ENCODE peak calls at places on chromosomes 4 and X, in five cellular contexts. M is mesenchymal stem cell, I is neuronal stem cell, Y is IMR-90, V is H9. H is an unnamed sample.

GRCh38 chr4:184942447-184943425 is 75.6 kb upstream of the HELT start:
- DNase-seq in M (no peak), I (no peak), Y (no peak), V (no peak), H (no peak)

GRCh38 chrX:82412851-82413250 is 1095.2 kb upstream of the POU3F4 start:
- DNase-seq in M (no peak), I (peak), Y (no peak), V (no peak), H (no peak)

GRCh38 chr4:28287837-28288236 is 1427.2 kb downstream of the STIM2 start:
- DNase-seq in M (peak), I (no peak), Y (peak), V (no peak), H (peak)

GRCh38 chrX:22533898-22534297 is 261.2 kb downstream of the CBLL2 start:
- DNase-seq in M (no peak), I (no peak), Y (no peak), V (no peak), H (no peak)

GRCh38 chrX:99394450-99394849 is 1015.6 kb downstream of the PCDH19 start:
- DNase-seq in M (no peak), I (no peak), Y (no peak), V (peak), H (no peak)

GRCh38 chr4:30721353-30722091 is 1.4 kb downstream of the PCDH7 start:
- DNase-seq in M (peak), I (peak), Y (peak), V (peak), H (no peak)

GRCh38 chrX:34578237-34578636 is 78.8 kb downstream of the TMEM47 start:
- DNase-seq in M (peak), I (peak), Y (peak), V (no peak), H (no peak)

GRCh38 chr4:39032218-39033085 is at the start of gene TMEM156:
- DNase-seq in M (peak), I (no peak), Y (peak), V (no peak), H (no peak)

GRCh38 chr4:63717384-63717783 is 691.9 kb downstream of the TECRL start:
- DNase-seq in M (peak), I (peak), Y (no peak), V (no peak), H (no peak)

GRCh38 chr4:74311696-74312313 is 3.5 kb downstream of the EPGN start:
- DNase-seq in M (peak), I (peak), Y (peak), V (no peak), H (peak)

GRCh38 chrX:153469811-153470410 is 465 bp downstream of the HAUS7 start:
- DNase-seq in M (peak), I (no peak), Y (peak), V (no peak), H (no peak)

GRCh38 chrX:143298663-143299241 is 218.5 kb downstream of the SPANXN3 start:
- DNase-seq in M (no peak), I (no peak), Y (no peak), V (no peak), H (no peak)

GRCh38 chrX:20233336-20233735 is 33.4 kb downstream of the RPS6KA3 start:
- DNase-seq in M (no peak), I (no peak), Y (no peak), V (no peak), H (no peak)

GRCh38 chr4:2817701-2818350 is 24.9 kb downstream of the SH3BP2 start:
- DNase-seq in M (no peak), I (no peak), Y (no peak), V (peak), H (peak)

GRCh38 chr4:101155368-101155767 is 192.0 kb downstream of the PPP3CA start:
- DNase-seq in M (peak), I (no peak), Y (peak), V (no peak), H (peak)

GRCh38 chr4:168557658-168558057 is 60.8 kb downstream of the PALLD start:
- DNase-seq in M (no peak), I (no peak), Y (no peak), V (no peak), H (no peak)

GRCh38 chr4:68375667-68376559 is 26.0 kb upstream of the YTHDC1 start:
- DNase-seq in M (peak), I (peak), Y (peak), V (peak), H (peak)

GRCh38 chr4:33649015-33649414 is 2595.3 kb downstream of the ARAP2 start:
- DNase-seq in M (peak), I (no peak), Y (peak), V (no peak), H (peak)

GRCh38 chr4:41880840-41881831 is 54.1 kb upstream of the TMEM33 start:
- DNase-seq in M (peak), I (no peak), Y (no peak), V (peak), H (peak)

GRCh38 chr4:156194896-156195295 is 241.2 kb upstream of the CTSO start:
- DNase-seq in M (no peak), I (no peak), Y (no peak), V (no peak), H (peak)

GRCh38 chr4:75547647-75548387 is 8.0 kb upstream of the ODAPH start:
- DNase-seq in M (peak), I (no peak), Y (peak), V (no peak), H (no peak)

GRCh38 chr4:94665500-94666398 is 92.0 kb upstream of the BMPR1B start:
- DNase-seq in M (no peak), I (no peak), Y (no peak), V (no peak), H (no peak)

GRCh38 chr4:158121203-158121586 is 51.6 kb downstream of the GASK1B start:
- DNase-seq in M (peak), I (no peak), Y (peak), V (no peak), H (peak)

GRCh38 chr4:64756016-64756415 is 346.8 kb upstream of the TECRL start:
- DNase-seq in M (peak), I (no peak), Y (no peak), V (no peak), H (no peak)

GRCh38 chr4:17613761-17614415 is 553 bp upstream of the MED28 start:
- DNase-seq in M (peak), I (peak), Y (peak), V (no peak), H (peak)

GRCh38 chrX:19513383-19513782 is 1.9 kb downstream of the MAP3K15 start:
- DNase-seq in M (no peak), I (no peak), Y (peak), V (no peak), H (no peak)

GRCh38 chr4:133799916-133800315 is 401.7 kb downstream of the PABPC4L start:
- DNase-seq in M (no peak), I (no peak), Y (no peak), V (no peak), H (no peak)

GRCh38 chrX:129495941-129496340 is 27.3 kb downstream of the SMARCA1 start:
- DNase-seq in M (peak), I (no peak), Y (peak), V (no peak), H (peak)

GRCh38 chrX:2145672-2146412 is 354.9 kb downstream of the DHRSX start:
- DNase-seq in M (no peak), I (no peak), Y (no peak), V (no peak), H (no peak)

GRCh38 chr4:82799006-82799881 is 648 bp upstream of the SCD5 start:
- DNase-seq in M (no peak), I (no peak), Y (no peak), V (peak), H (no peak)

GRCh38 chr4:7929530-7929951 is 10.1 kb downstream of the AFAP1 start:
- DNase-seq in M (no peak), I (no peak), Y (no peak), V (peak), H (peak)
- H3K27ac ChIP-seq in M (no peak), I (no peak), Y (no peak), V (no peak), H (no peak)

GRCh38 chr4:125760956-125761355 is 446.2 kb downstream of the FAT4 start:
- DNase-seq in M (no peak), I (no peak), Y (no peak), V (no peak), H (no peak)

GRCh38 chr4:125762537-125762936 is 447.8 kb downstream of the FAT4 start:
- DNase-seq in M (no peak), I (no peak), Y (no peak), V (no peak), H (no peak)

DNA sequence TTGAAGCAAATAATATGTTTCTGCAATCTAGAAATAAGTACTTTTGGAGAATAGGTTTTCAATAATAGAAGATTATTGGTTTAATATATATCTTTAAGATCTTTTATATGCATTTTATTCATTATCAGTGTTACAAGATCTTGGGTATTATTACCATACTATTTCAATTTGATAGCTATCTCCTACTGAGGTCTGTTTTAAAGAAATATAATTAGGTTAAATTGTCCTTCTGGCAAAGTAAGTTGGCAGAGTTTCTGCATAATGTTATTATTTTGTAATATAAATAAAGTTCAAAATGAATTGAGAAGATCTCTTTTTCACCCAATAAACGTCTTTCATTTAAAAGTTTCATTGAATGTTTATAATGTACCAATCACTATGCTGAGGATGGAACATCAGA is 443.7 kb downstream of the FAT4 start:
- DNase-seq in M (no peak), I (no peak), Y (no peak), V (no peak), H (no peak)
- H2AK5ac ChIP-seq in M (no peak), I (no peak), Y (no peak), V (no peak), H (no peak)

DNA sequence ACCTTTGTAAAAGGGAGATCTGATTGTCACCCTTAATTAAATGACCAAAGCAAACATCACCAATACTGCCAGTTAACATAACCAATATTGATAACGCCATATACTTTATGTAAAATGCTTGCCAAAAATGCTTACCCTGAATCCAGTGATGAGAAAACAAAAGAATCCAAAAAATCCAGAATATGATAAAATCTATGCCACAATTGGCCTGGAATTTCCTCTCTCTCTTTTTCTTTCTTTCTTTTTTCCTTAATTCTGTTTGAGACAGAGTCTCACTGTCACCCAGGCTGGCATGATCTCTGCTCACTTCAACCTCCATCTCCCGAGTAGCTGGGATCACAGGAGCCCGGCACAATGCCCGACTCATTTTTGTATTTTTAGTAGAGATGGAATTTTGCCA is 9.8 kb upstream of the SLC7A11 start:
- DNase-seq in M (no peak), I (no peak), Y (no peak), V (no peak), H (no peak)
- H2AFZ ChIP-seq in M (no peak), I (no peak), Y (no peak), V (no peak), H (no peak)

DNA sequence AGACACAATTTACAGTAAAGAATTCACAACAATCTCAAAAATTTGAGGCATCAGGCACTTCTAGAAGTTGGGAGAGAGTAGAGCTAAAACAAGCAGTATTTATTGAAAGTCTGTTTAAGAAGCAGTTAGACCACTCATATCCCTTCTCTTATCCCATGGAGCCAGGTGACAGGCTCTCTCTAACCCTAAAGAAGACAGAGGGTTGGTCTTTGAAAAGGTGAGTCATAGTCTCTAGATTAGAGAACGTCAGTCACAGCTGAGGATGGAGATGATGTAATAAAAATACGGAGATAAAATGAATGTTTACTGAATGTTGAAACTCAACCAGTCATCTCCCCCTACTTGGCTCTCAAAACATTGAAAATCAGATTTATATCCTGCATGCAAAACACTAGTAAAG is 223.8 kb downstream of the CHIC2 start:
- DNase-seq in M (peak), I (no peak), Y (peak), V (no peak), H (peak)
- H3K27ac ChIP-seq in M (peak), I (no peak), Y (no peak), V (no peak), H (no peak)

GRCh38 chrX:13828392-13828791 is 11.5 kb upstream of the GPM6B start:
- DNase-seq in M (no peak), I (no peak), Y (no peak), V (no peak), H (no peak)

GRCh38 chrX:13827693-13828092 is 10.8 kb upstream of the GPM6B start:
- DNase-seq in M (no peak), I (no peak), Y (no peak), V (no peak), H (no peak)

GRCh38 chrX:13825178-13825762 is 8.4 kb upstream of the GPM6B start:
- DNase-seq in M (no peak), I (no peak), Y (no peak), V (no peak), H (no peak)

GRCh38 chrX:13824746-13825145 is 7.9 kb upstream of the GPM6B start:
- DNase-seq in M (no peak), I (no peak), Y (no peak), V (no peak), H (no peak)

DNA sequence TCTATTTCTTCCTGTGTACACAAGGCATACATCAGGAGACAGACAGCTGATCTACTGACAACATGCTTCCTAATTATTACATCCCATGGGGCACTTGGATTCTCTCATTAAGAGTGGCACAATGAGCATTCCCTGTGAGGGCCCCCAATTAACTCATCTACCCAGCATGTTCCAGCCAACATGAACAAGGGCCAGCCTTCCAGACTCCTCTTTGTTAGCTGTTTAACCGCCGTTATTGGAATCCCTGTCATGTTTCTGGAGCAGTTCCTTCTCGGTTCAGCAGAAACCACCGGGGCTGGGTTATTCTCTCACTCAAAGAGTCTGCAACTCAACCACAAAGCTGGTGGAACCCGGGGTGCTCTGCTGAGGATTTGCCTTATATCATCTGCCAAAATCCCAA is 9.9 kb upstream of the GPM6B start:
- DNase-seq in M (no peak), I (no peak), Y (no peak), V (no peak), H (no peak)
- H2AK5ac ChIP-seq in M (no peak), I (no peak), Y (no peak), V (no peak), H (no peak)

DNA sequence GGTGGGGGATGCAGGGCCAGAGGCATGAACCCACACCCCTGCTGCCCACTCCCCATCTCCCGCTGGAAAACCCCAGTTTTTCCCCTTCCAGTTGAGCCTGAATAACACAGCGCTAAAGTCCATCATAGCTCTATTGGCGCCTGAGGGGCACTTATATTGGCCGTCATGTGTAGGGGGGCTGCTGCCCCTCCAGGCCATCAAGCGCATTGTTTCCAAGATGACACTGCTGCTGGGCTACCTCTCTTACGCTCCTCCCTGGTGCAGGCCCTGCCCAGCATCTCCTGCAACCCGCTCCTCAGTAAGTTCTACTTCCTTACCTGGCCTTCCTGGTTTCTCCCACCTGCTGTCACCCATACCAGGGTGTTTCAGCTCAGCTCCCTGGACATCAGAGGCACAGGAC is 205.0 kb upstream of the RPL34 start:
- DNase-seq in M (no peak), I (no peak), Y (no peak), V (no peak), H (no peak)
- H2AFZ ChIP-seq in M (no peak), I (no peak), Y (no peak), V (no peak), H (no peak)

DNA sequence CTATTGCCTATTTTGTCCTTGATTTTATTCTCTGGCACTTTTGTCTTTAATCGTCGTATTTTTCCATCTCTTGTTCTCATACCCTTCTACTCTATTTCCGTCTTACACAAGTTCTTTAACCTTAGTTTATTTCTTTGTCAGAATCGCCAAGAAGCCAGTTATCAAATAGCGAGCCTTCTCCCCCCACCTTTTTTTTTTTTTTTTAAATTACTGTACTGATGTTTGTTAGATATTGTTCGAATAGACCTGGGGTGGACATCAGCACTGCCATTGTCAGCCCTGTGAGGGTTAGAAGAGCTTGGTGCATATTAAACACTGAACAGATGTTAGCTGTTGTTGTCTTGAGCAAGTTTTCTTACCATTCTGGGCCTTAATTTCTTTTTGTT is 1.2 kb downstream of the SPCS3 start:
- DNase-seq in M (peak), I (no peak), Y (no peak), V (no peak), H (no peak)
- H3K27ac ChIP-seq in M (peak), I (no peak), Y (peak), V (no peak), H (peak)

GRCh38 chr4:81605278-81605677 is 133.6 kb upstream of the RASGEF1B start:
- DNase-seq in M (no peak), I (peak), Y (no peak), V (no peak), H (no peak)

GRCh38 chr4:81606796-81607550 is 135.3 kb upstream of the RASGEF1B start:
- DNase-seq in M (no peak), I (no peak), Y (no peak), V (no peak), H (no peak)

GRCh38 chr4:81606166-81606565 is 134.5 kb upstream of the RASGEF1B start:
- DNase-seq in M (no peak), I (no peak), Y (no peak), V (no peak), H (no peak)

GRCh38 chr4:81609844-81610243 is 138.1 kb upstream of the RASGEF1B start:
- DNase-seq in M (no peak), I (no peak), Y (no peak), V (no peak), H (no peak)

GRCh38 chr4:81607947-81608346 is 136.2 kb upstream of the RASGEF1B start:
- DNase-seq in M (peak), I (no peak), Y (no peak), V (no peak), H (no peak)
- H2AK5ac ChIP-seq in M (no peak), I (no peak), Y (no peak), V (no peak), H (no peak)

GRCh38 chr4:40190465-40190864 is 6.4 kb upstream of the RHOH start:
- DNase-seq in M (peak), I (no peak), Y (no peak), V (no peak), H (no peak)

GRCh38 chr4:40193018-40193571 is 3.7 kb upstream of the RHOH start:
- DNase-seq in M (no peak), I (no peak), Y (no peak), V (no peak), H (peak)

GRCh38 chr4:40189997-40190396 is 6.8 kb upstream of the RHOH start:
- DNase-seq in M (peak), I (no peak), Y (peak), V (no peak), H (no peak)

GRCh38 chr4:40192286-40193017 is 4.4 kb upstream of the RHOH start:
- DNase-seq in M (no peak), I (no peak), Y (no peak), V (no peak), H (no peak)

DNA sequence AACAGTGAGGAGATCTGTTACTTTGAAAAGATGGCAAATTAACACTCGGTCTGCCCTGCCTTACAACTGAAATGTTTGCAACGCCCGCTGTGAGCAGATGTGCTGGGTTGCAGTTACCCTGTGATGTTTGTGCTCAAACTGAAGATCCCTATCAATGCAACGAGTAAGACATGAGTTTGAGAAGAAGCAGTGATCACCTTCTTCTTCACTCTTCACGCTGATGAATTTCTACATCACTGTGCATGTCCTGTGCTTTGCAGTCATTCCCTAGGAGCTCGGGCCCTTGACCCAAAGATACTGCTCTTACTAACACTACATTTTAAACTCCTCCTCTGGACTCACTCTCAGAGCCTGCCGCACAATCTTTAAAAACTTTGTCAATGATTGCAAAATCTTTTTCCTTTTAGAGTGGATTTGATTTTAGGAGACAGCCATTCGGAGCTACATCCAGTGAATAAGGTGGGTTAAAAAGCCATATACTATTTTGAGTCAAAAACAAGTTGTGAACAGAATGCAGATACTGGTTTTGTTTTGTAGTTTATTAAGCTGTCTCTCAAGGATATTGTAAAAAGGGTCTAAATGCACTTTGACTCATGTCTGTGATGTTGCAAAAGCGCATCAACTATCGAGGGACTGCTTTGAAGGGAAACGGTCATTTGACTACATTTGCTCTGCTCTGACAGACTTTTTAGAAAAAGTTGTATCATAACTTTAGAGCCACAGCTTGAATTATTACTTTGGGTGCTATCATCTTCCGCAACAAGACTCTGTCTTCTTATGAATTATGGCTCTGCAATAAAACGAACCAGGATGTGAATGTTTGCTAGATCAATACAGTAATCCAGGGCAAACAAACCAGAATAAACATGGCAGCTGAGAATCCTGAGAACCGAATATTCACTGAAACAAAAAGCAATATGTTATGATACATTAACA is 5.7 kb upstream of the RHOH start:
- DNase-seq in M (peak), I (no peak), Y (no peak), V (no peak), H (no peak)
- H2AFZ ChIP-seq in M (peak), I (peak), Y (no peak), V (no peak), H (no peak)